ENCODE peak calls at places on chromosomes 3 and 15, in nine cellular contexts. One of them, this sample, is unnamed.

GRCh38 chr3:14486460-14486859 is 53.7 kb downstream of the GRIP2 start:
- DNase-seq in NCI-H1092 treated with DMSO at 0.1 percent for 48 hours: no peak
- DNase-seq in NCI-H2081: no peak
- DNase-seq in T47D: no peak
- DNase-seq in mammary epithelial cell: no peak
- DNase-seq in LHCN-M2: no peak
- DNase-seq in GM06990: no peak
- DNase-seq in hepatocyte: no peak
- DNase-seq in non-pigmented ciliary epithelial cell: no peak
- DNase-seq in this sample: no peak

GRCh38 chr3:135314227-135314626 is 519.2 kb downstream of the EPHB1 start:
- DNase-seq in LHCN-M2: no peak
- DNase-seq in hepatocyte: no peak
- DNase-seq in NCI-H1092 treated with DMSO at 0.1 percent for 48 hours: no peak
- DNase-seq in T47D: no peak
- DNase-seq in non-pigmented ciliary epithelial cell: no peak
- DNase-seq in mammary epithelial cell: no peak
- DNase-seq in NCI-H2081: no peak
- DNase-seq in GM06990: no peak
- DNase-seq in this sample: no peak

GRCh38 chr3:100780223-100780622 is 70.9 kb downstream of the TFG start:
- DNase-seq in NCI-H1092 treated with DMSO at 0.1 percent for 48 hours: no peak
- DNase-seq in mammary epithelial cell: no peak
- DNase-seq in hepatocyte: no peak
- DNase-seq in LHCN-M2: no peak
- DNase-seq in GM06990: no peak
- DNase-seq in T47D: no peak
- DNase-seq in non-pigmented ciliary epithelial cell: no peak
- DNase-seq in NCI-H2081: no peak
- DNase-seq in this sample: no peak

GRCh38 chr3:142975316-142975995 is 12.0 kb upstream of the PAQR9 start:
- DNase-seq in NCI-H2081: no peak
- DNase-seq in mammary epithelial cell: no peak
- DNase-seq in T47D: no peak
- DNase-seq in LHCN-M2: no peak
- DNase-seq in hepatocyte: no peak
- DNase-seq in GM06990: no peak
- DNase-seq in non-pigmented ciliary epithelial cell: no peak
- DNase-seq in NCI-H1092 treated with DMSO at 0.1 percent for 48 hours: no peak
- DNase-seq in this sample: no peak

GRCh38 chr3:183033746-183034145 is 53.4 kb upstream of the DCUN1D1 start:
- DNase-seq in NCI-H1092 treated with DMSO at 0.1 percent for 48 hours: no peak
- DNase-seq in NCI-H2081: no peak
- DNase-seq in T47D: no peak
- DNase-seq in hepatocyte: no peak
- DNase-seq in GM06990: no peak
- DNase-seq in mammary epithelial cell: no peak
- DNase-seq in non-pigmented ciliary epithelial cell: peak; percentile 23
- DNase-seq in LHCN-M2: peak; percentile 8
- DNase-seq in this sample: no peak

GRCh38 chr3:12875857-12876451 is 34.6 kb upstream of the RPL32 start:
- DNase-seq in LHCN-M2: no peak
- DNase-seq in NCI-H1092 treated with DMSO at 0.1 percent for 48 hours: no peak
- DNase-seq in GM06990: no peak
- DNase-seq in hepatocyte: peak; percentile 79
- DNase-seq in NCI-H2081: no peak
- DNase-seq in T47D: no peak
- DNase-seq in non-pigmented ciliary epithelial cell: no peak
- DNase-seq in mammary epithelial cell: no peak
- DNase-seq in this sample: no peak

GRCh38 chr3:16663852-16664712 is 58.9 kb upstream of the DAZL start:
- DNase-seq in NCI-H2081: no peak
- DNase-seq in mammary epithelial cell: no peak
- DNase-seq in T47D: no peak
- DNase-seq in hepatocyte: no peak
- DNase-seq in non-pigmented ciliary epithelial cell: no peak
- DNase-seq in GM06990: no peak
- DNase-seq in LHCN-M2: peak; percentile 5
- DNase-seq in NCI-H1092 treated with DMSO at 0.1 percent for 48 hours: no peak
- DNase-seq in this sample: no peak

GRCh38 chr3:10729439-10729838 is 86.6 kb upstream of the SLC6A11 start:
- DNase-seq in mammary epithelial cell: no peak
- DNase-seq in NCI-H2081: no peak
- DNase-seq in T47D: no peak
- DNase-seq in non-pigmented ciliary epithelial cell: no peak
- DNase-seq in hepatocyte: no peak
- DNase-seq in NCI-H1092 treated with DMSO at 0.1 percent for 48 hours: no peak
- DNase-seq in GM06990: no peak
- DNase-seq in LHCN-M2: no peak
- DNase-seq in this sample: no peak

GRCh38 chr3:141915766-141916165 is 39.3 kb downstream of the ATP1B3 start:
- DNase-seq in mammary epithelial cell: no peak
- DNase-seq in NCI-H2081: no peak
- DNase-seq in hepatocyte: no peak
- DNase-seq in LHCN-M2: no peak
- DNase-seq in T47D: no peak
- DNase-seq in GM06990: no peak
- DNase-seq in NCI-H1092 treated with DMSO at 0.1 percent for 48 hours: no peak
- DNase-seq in non-pigmented ciliary epithelial cell: no peak
- DNase-seq in this sample: no peak

GRCh38 chr3:184619348-184619747 is 57.8 kb downstream of the EPHB3 start:
- DNase-seq in GM06990: no peak
- DNase-seq in LHCN-M2: no peak
- DNase-seq in T47D: no peak
- DNase-seq in NCI-H2081: no peak
- DNase-seq in non-pigmented ciliary epithelial cell: no peak
- DNase-seq in hepatocyte: no peak
- DNase-seq in NCI-H1092 treated with DMSO at 0.1 percent for 48 hours: no peak
- DNase-seq in mammary epithelial cell: no peak
- DNase-seq in this sample: no peak

GRCh38 chr3:190229632-190230424 is 92.4 kb downstream of the CLDN1 start:
- DNase-seq in T47D: no peak
- DNase-seq in mammary epithelial cell: peak; percentile 95
- DNase-seq in NCI-H1092 treated with DMSO at 0.1 percent for 48 hours: no peak
- DNase-seq in hepatocyte: no peak
- DNase-seq in LHCN-M2: peak; percentile 19
- DNase-seq in GM06990: peak; percentile 35
- DNase-seq in non-pigmented ciliary epithelial cell: peak; percentile 60
- DNase-seq in NCI-H2081: no peak
- DNase-seq in this sample: no peak

GRCh38 chr15:54820811-54821210 is 375.9 kb downstream of the RSL24D1 start:
- DNase-seq in GM06990: no peak
- DNase-seq in NCI-H1092 treated with DMSO at 0.1 percent for 48 hours: no peak
- DNase-seq in T47D: no peak
- DNase-seq in non-pigmented ciliary epithelial cell: no peak
- DNase-seq in NCI-H2081: no peak
- DNase-seq in LHCN-M2: peak; percentile 50
- DNase-seq in hepatocyte: no peak
- DNase-seq in mammary epithelial cell: no peak
- DNase-seq in this sample: no peak

GRCh38 chr3:172512363-172512762 is 10.9 kb downstream of the TNFSF10 start:
- DNase-seq in GM06990: peak; percentile 48
- DNase-seq in non-pigmented ciliary epithelial cell: no peak
- DNase-seq in hepatocyte: no peak
- DNase-seq in LHCN-M2: no peak
- DNase-seq in mammary epithelial cell: no peak
- DNase-seq in T47D: no peak
- DNase-seq in NCI-H2081: no peak
- DNase-seq in NCI-H1092 treated with DMSO at 0.1 percent for 48 hours: no peak
- DNase-seq in this sample: no peak

GRCh38 chr3:64267774-64268604 is 42.7 kb upstream of the PRICKLE2 start:
- DNase-seq in T47D: peak; percentile 76
- DNase-seq in LHCN-M2: peak; percentile 71
- DNase-seq in GM06990: no peak
- DNase-seq in NCI-H1092 treated with DMSO at 0.1 percent for 48 hours: no peak
- DNase-seq in non-pigmented ciliary epithelial cell: no peak
- DNase-seq in hepatocyte: peak; percentile 73
- DNase-seq in mammary epithelial cell: peak; percentile 76
- DNase-seq in NCI-H2081: no peak
- DNase-seq in this sample: no peak

GRCh38 chr3:66527253-66527652 is 26.4 kb upstream of the LRIG1 start:
- DNase-seq in NCI-H1092 treated with DMSO at 0.1 percent for 48 hours: no peak
- DNase-seq in non-pigmented ciliary epithelial cell: no peak
- DNase-seq in GM06990: no peak
- DNase-seq in NCI-H2081: no peak
- DNase-seq in hepatocyte: no peak
- DNase-seq in T47D: no peak
- DNase-seq in LHCN-M2: no peak
- DNase-seq in mammary epithelial cell: no peak
- DNase-seq in this sample: no peak

GRCh38 chr3:169846458-169847193 is 23.1 kb downstream of the LRRC31 start:
- DNase-seq in NCI-H1092 treated with DMSO at 0.1 percent for 48 hours: no peak
- DNase-seq in T47D: no peak
- DNase-seq in LHCN-M2: peak; percentile 57
- DNase-seq in GM06990: peak; percentile 37
- DNase-seq in NCI-H2081: no peak
- DNase-seq in non-pigmented ciliary epithelial cell: peak; percentile 79
- DNase-seq in mammary epithelial cell: peak; percentile 94
- DNase-seq in hepatocyte: no peak
- DNase-seq in this sample: no peak

GRCh38 chr15:30992073-30992363 is 590 bp upstream of the MTMR10 start:
- DNase-seq in hepatocyte: no peak
- DNase-seq in NCI-H1092 treated with DMSO at 0.1 percent for 48 hours: no peak
- DNase-seq in non-pigmented ciliary epithelial cell: no peak
- DNase-seq in GM06990: no peak
- DNase-seq in NCI-H2081: no peak
- DNase-seq in T47D: no peak
- DNase-seq in LHCN-M2: no peak
- DNase-seq in mammary epithelial cell: no peak
- DNase-seq in this sample: no peak

GRCh38 chr15:39641187-39641889 is 60.5 kb downstream of the THBS1 start:
- DNase-seq in LHCN-M2: peak; percentile 11
- DNase-seq in hepatocyte: no peak
- DNase-seq in NCI-H1092 treated with DMSO at 0.1 percent for 48 hours: peak; percentile 53
- DNase-seq in NCI-H2081: no peak
- DNase-seq in mammary epithelial cell: peak; percentile 87
- DNase-seq in non-pigmented ciliary epithelial cell: no peak
- DNase-seq in T47D: no peak
- DNase-seq in GM06990: no peak
- DNase-seq in this sample: no peak

GRCh38 chr15:79329186-79329611 is 18.3 kb downstream of the TMED3 start:
- DNase-seq in T47D: no peak
- DNase-seq in hepatocyte: peak; percentile 9
- DNase-seq in LHCN-M2: peak; percentile 92
- DNase-seq in GM06990: no peak
- DNase-seq in NCI-H1092 treated with DMSO at 0.1 percent for 48 hours: no peak
- DNase-seq in NCI-H2081: no peak
- DNase-seq in mammary epithelial cell: peak; percentile 67
- DNase-seq in non-pigmented ciliary epithelial cell: peak; percentile 59
- DNase-seq in this sample: no peak

GRCh38 chr3:11522398-11522715 is 121.4 kb downstream of the VGLL4 start:
- DNase-seq in NCI-H2081: no peak
- DNase-seq in hepatocyte: no peak
- DNase-seq in LHCN-M2: no peak
- DNase-seq in mammary epithelial cell: no peak
- DNase-seq in NCI-H1092 treated with DMSO at 0.1 percent for 48 hours: no peak
- DNase-seq in non-pigmented ciliary epithelial cell: no peak
- DNase-seq in T47D: no peak
- DNase-seq in GM06990: no peak
- DNase-seq in this sample: no peak

GRCh38 chr15:98803228-98804056 is 155.1 kb downstream of the IGF1R start:
- DNase-seq in NCI-H1092 treated with DMSO at 0.1 percent for 48 hours: no peak
- DNase-seq in NCI-H2081: no peak
- DNase-seq in hepatocyte: no peak
- DNase-seq in T47D: no peak
- DNase-seq in LHCN-M2: peak; percentile 67
- DNase-seq in GM06990: no peak
- DNase-seq in non-pigmented ciliary epithelial cell: peak; percentile 34
- DNase-seq in mammary epithelial cell: peak; percentile 77
- DNase-seq in this sample: no peak

GRCh38 chr15:74291101-74292071 is 55.3 kb downstream of the CCDC33 start:
- DNase-seq in GM06990: peak; percentile 69
- DNase-seq in mammary epithelial cell: peak; percentile 50
- DNase-seq in NCI-H2081: peak; percentile 84
- DNase-seq in non-pigmented ciliary epithelial cell: peak; percentile 55
- DNase-seq in NCI-H1092 treated with DMSO at 0.1 percent for 48 hours: no peak
- DNase-seq in T47D: peak; percentile 83
- DNase-seq in hepatocyte: peak; percentile 91
- DNase-seq in LHCN-M2: peak; percentile 44
- DNase-seq in this sample: no peak

GRCh38 chr3:170203457-170203856 is 18.8 kb upstream of the PRKCI start:
- DNase-seq in NCI-H2081: no peak
- DNase-seq in non-pigmented ciliary epithelial cell: no peak
- DNase-seq in NCI-H1092 treated with DMSO at 0.1 percent for 48 hours: no peak
- DNase-seq in mammary epithelial cell: no peak
- DNase-seq in T47D: no peak
- DNase-seq in hepatocyte: no peak
- DNase-seq in GM06990: no peak
- DNase-seq in LHCN-M2: no peak
- DNase-seq in this sample: no peak

GRCh38 chr3:58005662-58006061 is 2.6 kb upstream of the FLNB start:
- DNase-seq in GM06990: no peak
- DNase-seq in mammary epithelial cell: peak; percentile 97
- DNase-seq in non-pigmented ciliary epithelial cell: no peak
- DNase-seq in LHCN-M2: peak; percentile 35
- DNase-seq in NCI-H2081: no peak
- DNase-seq in hepatocyte: peak; percentile 59
- DNase-seq in NCI-H1092 treated with DMSO at 0.1 percent for 48 hours: no peak
- DNase-seq in T47D: no peak
- DNase-seq in this sample: no peak

GRCh38 chr15:51283026-51283425 is 55.4 kb downstream of the CYP19A1 start:
- DNase-seq in hepatocyte: no peak
- DNase-seq in NCI-H2081: no peak
- DNase-seq in T47D: no peak
- DNase-seq in GM06990: peak; percentile 16
- DNase-seq in non-pigmented ciliary epithelial cell: no peak
- DNase-seq in NCI-H1092 treated with DMSO at 0.1 percent for 48 hours: no peak
- DNase-seq in LHCN-M2: no peak
- DNase-seq in mammary epithelial cell: no peak
- DNase-seq in this sample: no peak

GRCh38 chr15:62545392-62546227 is 380.5 kb upstream of the C2CD4B start:
- DNase-seq in NCI-H1092 treated with DMSO at 0.1 percent for 48 hours: no peak
- DNase-seq in mammary epithelial cell: peak; percentile 13
- DNase-seq in T47D: no peak
- DNase-seq in LHCN-M2: peak; percentile 77
- DNase-seq in hepatocyte: no peak
- DNase-seq in NCI-H2081: no peak
- DNase-seq in non-pigmented ciliary epithelial cell: no peak
- DNase-seq in GM06990: no peak
- DNase-seq in this sample: no peak

GRCh38 chr15:31271706-31272557 is 54.7 kb upstream of the KLF13 start:
- DNase-seq in mammary epithelial cell: no peak
- DNase-seq in hepatocyte: no peak
- DNase-seq in LHCN-M2: no peak
- DNase-seq in NCI-H1092 treated with DMSO at 0.1 percent for 48 hours: no peak
- DNase-seq in NCI-H2081: no peak
- DNase-seq in non-pigmented ciliary epithelial cell: no peak
- DNase-seq in T47D: no peak
- DNase-seq in GM06990: no peak
- DNase-seq in this sample: no peak

GRCh38 chr15:64825081-64825430 is 391 bp downstream of the PIF1 start:
- DNase-seq in T47D: no peak
- DNase-seq in non-pigmented ciliary epithelial cell: no peak
- DNase-seq in NCI-H2081: no peak
- DNase-seq in mammary epithelial cell: no peak
- DNase-seq in hepatocyte: no peak
- DNase-seq in GM06990: no peak
- DNase-seq in NCI-H1092 treated with DMSO at 0.1 percent for 48 hours: peak; percentile 13
- DNase-seq in LHCN-M2: peak; percentile 28
- DNase-seq in this sample: no peak

GRCh38 chr3:129383292-129383860 is 45.1 kb downstream of the EFCAB12 start:
- DNase-seq in NCI-H1092 treated with DMSO at 0.1 percent for 48 hours: peak; percentile 69
- DNase-seq in NCI-H2081: peak; percentile 75
- DNase-seq in LHCN-M2: peak; percentile 79
- DNase-seq in hepatocyte: peak; percentile 78
- DNase-seq in mammary epithelial cell: peak; percentile 49
- DNase-seq in non-pigmented ciliary epithelial cell: no peak
- DNase-seq in T47D: peak; percentile 82
- DNase-seq in GM06990: no peak
- DNase-seq in this sample: no peak

GRCh38 chr3:11580645-11581044 is 63.1 kb downstream of the VGLL4 start:
- DNase-seq in non-pigmented ciliary epithelial cell: no peak
- DNase-seq in mammary epithelial cell: no peak
- DNase-seq in LHCN-M2: no peak
- DNase-seq in GM06990: no peak
- DNase-seq in T47D: no peak
- DNase-seq in hepatocyte: no peak
- DNase-seq in NCI-H2081: no peak
- DNase-seq in NCI-H1092 treated with DMSO at 0.1 percent for 48 hours: no peak
- DNase-seq in this sample: no peak